ENCODE peak calls at places on chromosomes 13 and 19, in four cellular contexts. Y is K562, A is GM12878, M is HepG2. C is an unnamed sample.
A peak's percentile ranks its signal among the peaks of the same experiment; 100 is the strongest.

GRCh38 chr13:29935309-29935981 is 85.0 kb upstream of the UBL3 start:
- DNase-seq in A (peak; percentile 74), Y (no peak), M (no peak), C (no peak)

GRCh38 chr13:99626461-99627082 is 125.3 kb downstream of the TM9SF2 start:
- DNase-seq in A (no peak), Y (no peak), M (no peak), C (no peak)

GRCh38 chr13:109770436-109770835 is 15.9 kb downstream of the IRS2 start:
- DNase-seq in Y (no peak), A (no peak), M (no peak), C (no peak)

GRCh38 chr19:41541990-41542584 is 33.9 kb upstream of the CEACAM21 start:
- DNase-seq in Y (peak; percentile 48), M (peak; percentile 31), A (no peak), C (peak; percentile 50)

GRCh38 chr19:38648789-38649304 is 1.4 kb downstream of the ACTN4 start:
- DNase-seq in A (no peak), Y (no peak), M (no peak), C (no peak)

GRCh38 chr19:39401549-39402416 is 4.9 kb upstream of the ZFP36 start:
- DNase-seq in A (no peak), M (peak; percentile 96), Y (no peak), C (no peak)

GRCh38 chr13:28805193-28805819 is 14.8 kb upstream of the MTUS2 start:
- DNase-seq in A (no peak), Y (peak; percentile 20), M (no peak), C (peak; percentile 25)

GRCh38 chr19:15129856-15130580 is 22.8 kb downstream of the SYDE1 start:
- DNase-seq in A (no peak), M (no peak), Y (no peak), C (no peak)

GRCh38 chr13:99436686-99437416 is 64.4 kb upstream of the TM9SF2 start:
- DNase-seq in Y (peak; percentile 75), A (no peak), M (peak; percentile 64), C (peak; percentile 82)

GRCh38 chr19:47022140-47022536 is 2.5 kb downstream of the NPAS1 start:
- DNase-seq in Y (no peak), M (no peak), A (no peak), C (no peak)

GRCh38 chr19:3899531-3900294 is 19.2 kb downstream of the ATCAY start:
- DNase-seq in A (no peak), M (no peak), Y (no peak), C (no peak)

GRCh38 chr13:75217949-75218348 is 264.0 kb downstream of the TBC1D4 start:
- DNase-seq in A (no peak), M (no peak), Y (no peak), C (no peak)

GRCh38 chr19:13334801-13335481 is 171.3 kb downstream of the CACNA1A start:
- DNase-seq in A (no peak), Y (no peak), M (no peak), C (no peak)

GRCh38 chr13:61084983-61085382 is 330.7 kb downstream of the PCDH20 start:
- DNase-seq in M (no peak), A (no peak), Y (no peak), C (no peak)

GRCh38 chr19:1923319-1923718 is 17.7 kb upstream of the CSNK1G2 start:
- DNase-seq in Y (no peak), A (no peak), M (no peak), C (no peak)

GRCh38 chr19:45322311-45322710 is 364 bp downstream of the CKM start:
- DNase-seq in Y (no peak), A (no peak), M (peak; percentile 48), C (no peak)

GRCh38 chr19:1408300-1409203 is 1.2 kb downstream of the DAZAP1 start:
- DNase-seq in M (no peak), A (no peak), Y (peak; percentile 70), C (no peak)

GRCh38 chr13:34256236-34256635 is 438.3 kb downstream of the RFC3 start:
- DNase-seq in M (no peak), Y (no peak), A (no peak), C (no peak)

GRCh38 chr19:49807888-49808675 is 5.0 kb downstream of the FUZ start:
- DNase-seq in M (no peak), Y (no peak), A (no peak), C (no peak)

DNA sequence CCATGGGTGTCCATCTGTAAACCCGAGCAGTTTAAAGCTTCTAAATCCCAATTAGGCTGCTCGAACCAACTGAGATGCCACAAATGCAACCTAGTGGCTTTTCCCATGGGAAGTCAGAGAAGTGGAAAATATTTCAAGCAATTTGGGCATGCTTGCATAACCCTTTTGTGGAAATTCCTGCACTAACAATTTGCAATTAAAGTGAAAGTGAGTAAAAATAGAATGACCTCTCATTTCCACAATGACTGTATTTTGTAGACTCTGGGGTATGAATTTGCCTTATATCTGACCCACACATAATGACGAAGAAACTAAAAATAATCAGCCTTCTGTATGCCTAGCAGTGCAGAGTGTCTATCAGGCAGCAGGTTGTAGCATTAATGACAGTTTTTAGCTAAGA is 91.8 kb upstream of the TSC22D1 start:
- DNase-seq in A (no peak), Y (no peak), M (no peak), C (no peak)
- TF ChIP-seq FOXK2 in A (no peak), Y (no peak), M (no peak), C (no peak)

GRCh38 chr13:98020271-98020670 is 66.8 kb downstream of the IPO5 start:
- DNase-seq in A (no peak), M (no peak), Y (no peak), C (no peak)

GRCh38 chr13:98019186-98019585 is 65.7 kb downstream of the IPO5 start:
- DNase-seq in A (no peak), Y (no peak), M (no peak), C (no peak)

GRCh38 chr13:98018293-98018692 is 64.8 kb downstream of the IPO5 start:
- DNase-seq in M (no peak), Y (no peak), A (no peak), C (no peak)

GRCh38 chr13:98025480-98026025 is 72.1 kb downstream of the IPO5 start:
- DNase-seq in A (no peak), M (no peak), Y (no peak), C (no peak)

DNA sequence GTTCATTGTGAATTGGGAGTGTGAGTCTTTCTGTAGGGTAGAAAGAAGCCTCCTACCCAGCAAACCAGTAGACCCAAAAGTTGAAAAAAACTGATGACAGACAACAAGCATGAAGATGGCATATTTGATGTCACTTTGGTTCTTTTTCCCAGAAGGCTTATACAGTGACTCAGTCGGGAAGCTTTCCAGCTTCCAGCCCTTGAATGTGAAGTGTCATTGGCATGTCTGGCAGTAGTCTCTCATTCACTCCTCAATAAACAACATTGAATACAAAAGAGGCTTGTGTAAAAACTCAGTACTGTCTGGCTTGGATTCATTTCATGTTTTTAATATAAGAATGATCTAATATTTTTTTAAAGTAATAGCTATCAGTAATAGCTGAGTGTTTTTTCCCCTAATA is 68.7 kb downstream of the IPO5 start:
- DNase-seq in M (peak; percentile 29), A (no peak), Y (no peak), C (no peak)
- TF ChIP-seq FOXK2 in M (no peak), A (no peak), Y (no peak), C (no peak)

DNA sequence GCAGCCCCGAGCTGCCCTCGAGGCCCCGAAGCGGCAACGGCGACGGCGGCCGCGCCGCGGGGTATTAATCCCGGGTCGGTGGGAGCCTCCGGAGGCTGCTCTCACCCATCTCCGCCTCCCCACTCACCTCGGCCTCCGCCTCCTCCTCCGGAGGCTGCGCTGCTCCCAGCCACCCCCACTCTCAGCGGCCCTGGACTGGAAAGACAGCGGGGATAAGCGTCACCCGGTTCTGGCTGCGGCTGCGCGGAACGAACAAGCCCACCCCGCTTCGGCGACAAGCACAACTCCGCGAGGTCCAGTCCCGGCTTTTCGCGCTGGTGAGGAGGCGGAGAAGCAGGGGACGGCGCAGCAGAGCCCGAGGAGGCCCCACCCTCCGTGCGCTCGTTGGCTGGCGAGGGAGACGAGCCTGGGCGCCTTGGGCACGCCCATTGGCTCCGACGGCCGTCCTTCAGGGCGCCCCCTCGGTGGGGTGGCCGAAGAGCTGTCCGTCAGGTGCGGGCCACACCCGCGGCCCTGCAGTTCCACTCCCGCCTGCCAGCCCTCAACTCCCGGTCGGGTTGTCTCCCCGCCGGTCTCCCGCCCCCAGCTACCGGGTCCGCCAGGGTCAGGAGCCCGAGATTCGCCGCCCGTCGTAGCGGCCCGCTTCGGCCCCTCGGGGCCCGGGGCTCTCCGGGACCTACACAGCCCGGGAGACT is at the start of gene ZMYM5:
- DNase-seq in M (peak; percentile 93), Y (peak; percentile 91), A (peak; percentile 95), C (peak; percentile 84)
- TF ChIP-seq FOXK2 in M (no peak), Y (no peak), A (no peak), C (no peak)

GRCh38 chr13:23796546-23796945 is 92.7 kb downstream of the MIPEP start:
- DNase-seq in Y (no peak), A (no peak), M (peak; percentile 34), C (no peak)
- TF ChIP-seq FOXK2 in Y (no peak), A (no peak), M (no peak), C (no peak)

DNA sequence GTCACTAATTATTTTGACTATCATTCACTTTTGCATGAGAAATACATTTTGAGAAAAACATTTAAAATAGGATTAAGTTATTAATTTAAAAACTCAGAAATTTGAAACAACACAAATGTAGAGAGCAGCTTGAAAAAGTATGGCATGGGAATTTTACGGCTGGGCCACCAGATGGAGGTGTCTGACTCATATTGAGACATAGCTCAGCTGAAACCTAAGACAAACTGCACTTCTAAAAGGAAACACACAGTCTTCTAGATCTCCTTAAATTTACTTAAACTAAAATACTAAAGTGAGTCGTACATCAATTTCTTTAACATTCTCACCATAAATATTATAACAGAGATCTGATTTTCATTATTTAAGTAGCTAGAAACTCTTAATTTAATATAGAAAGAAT is 41.9 kb upstream of the POSTN start:
- DNase-seq in M (no peak), Y (no peak), A (no peak), C (peak; percentile 41)
- TF ChIP-seq FOXK2 in M (no peak), Y (no peak), A (no peak), C (no peak)

GRCh38 chr19:48292798-48293197 is 22.9 kb downstream of the ZNF114 start:
- DNase-seq in Y (no peak), M (no peak), A (no peak), C (no peak)
- TF ChIP-seq FOXK2 in Y (no peak), M (no peak), A (no peak), C (no peak)

DNA sequence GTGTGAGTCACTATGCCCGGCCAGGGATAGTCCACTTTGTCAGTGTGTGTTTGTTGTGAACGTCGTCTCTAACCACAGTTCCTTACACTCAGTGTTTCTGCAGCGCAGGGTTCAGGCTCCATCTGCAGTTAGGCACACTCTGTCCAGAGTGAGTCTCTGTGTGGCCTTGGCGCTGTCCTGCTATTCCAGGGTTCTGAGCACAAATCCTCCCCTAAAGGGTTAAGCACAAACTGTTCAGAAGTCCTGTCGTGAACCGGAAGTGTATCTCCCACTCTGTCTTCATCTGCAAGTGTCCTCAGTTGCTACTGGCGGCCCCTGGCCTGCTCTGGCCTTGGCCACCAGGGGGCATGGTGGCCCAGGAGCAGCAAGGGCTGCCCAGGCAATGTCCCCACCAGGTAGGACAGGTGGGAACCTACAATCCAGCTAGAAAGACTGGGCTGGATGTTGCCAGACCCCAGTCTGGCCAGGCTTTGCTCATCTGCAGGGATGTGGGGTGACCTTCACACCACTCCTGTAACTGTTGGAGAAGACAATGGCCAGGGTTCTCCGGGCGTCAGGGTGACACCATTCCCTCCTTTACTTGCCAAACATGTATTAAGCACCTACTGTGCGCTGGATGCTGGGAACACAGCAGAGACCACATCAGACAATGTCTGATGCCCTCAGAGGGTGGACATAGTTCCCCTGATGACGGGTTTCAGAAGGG is 38.6 kb upstream of the GATAD2A start:
- DNase-seq in Y (peak; percentile 85), A (no peak), M (peak; percentile 92), C (peak; percentile 80)
- TF ChIP-seq FOXK2 in Y (peak; percentile 54), A (no peak), M (no peak), C (no peak)

C was measured in HEK293T.